ENCODE peak calls at places on chromosomes 5 and 9, in nine cellular contexts. E is GM12865; C is activated CD4-positive, alpha-beta memory T cell treated with anti-CD3 and anti-CD28 coated beads, Interleukin-2, amount 10 ng/mL, durations not matched to agents 7 days and 5 days; W is ELR; L is A549; I is stimulated activated CD4-positive, alpha-beta T cell treated with anti-CD3 and anti-CD28 coated beads, Interleukin-1b, Interleukin-23, amount 100 ng/mL, for 1 hour; M is prostate gland; N is PC-9; Q is NCI-H1694. Y is an unnamed sample.
A peak's percentile ranks its signal among the peaks of the same experiment; 100 is the strongest.

GRCh38 chr5:57232293-57233033 is 58.6 kb downstream of the GPBP1 start:
- DNase-seq in E (no peak), C (no peak), W (peak; percentile 12), L (no peak), I (no peak), M (no peak), N (no peak), Q (no peak), Y (peak; percentile 11)

GRCh38 chr9:119963798-119964372 is 594.6 kb upstream of the BRINP1 start:
- DNase-seq in E (no peak), C (no peak), W (peak; percentile 80), L (peak; percentile 45), I (no peak), M (no peak), N (peak; percentile 52), Q (no peak), Y (no peak)

GRCh38 chr5:98259595-98259994 is 513.9 kb upstream of the RGMB start:
- DNase-seq in E (no peak), C (no peak), W (no peak), L (no peak), I (no peak), M (no peak), N (no peak), Q (no peak), Y (no peak)

GRCh38 chr9:6014668-6015270 is 655 bp downstream of the RANBP6 start:
- DNase-seq in E (no peak), C (peak; percentile 24), W (peak; percentile 86), L (peak; percentile 37), I (no peak), M (no peak), N (peak; percentile 80), Q (no peak), Y (no peak)

GRCh38 chr5:146213210-146213838 is 9.9 kb downstream of the RBM27 start:
- DNase-seq in E (no peak), C (no peak), W (no peak), L (no peak), I (no peak), M (no peak), N (no peak), Q (no peak), Y (no peak)

GRCh38 chr9:121222524-121223171 is 21.0 kb upstream of the RAB14 start:
- DNase-seq in E (no peak), C (no peak), W (peak; percentile 83), L (no peak), I (no peak), M (no peak), N (no peak), Q (peak; percentile 65), Y (no peak)

GRCh38 chr9:133573791-133574515 is 35.2 kb downstream of the FAM163B start:
- DNase-seq in E (no peak), C (no peak), W (no peak), L (no peak), I (no peak), M (no peak), N (no peak), Q (no peak), Y (no peak)

GRCh38 chr5:134003064-134003956 is 1.5 kb downstream of the VDAC1 start:
- DNase-seq in E (no peak), C (peak; percentile 25), W (peak; percentile 34), L (no peak), I (peak; percentile 20), M (no peak), N (no peak), Q (no peak), Y (no peak)

GRCh38 chr9:129486496-129487306 is 134.2 kb downstream of the C9orf50 start:
- DNase-seq in E (no peak), C (no peak), W (peak; percentile 52), L (no peak), I (no peak), M (peak; percentile 72), N (peak; percentile 61), Q (no peak), Y (peak; percentile 87)

GRCh38 chr5:473344-474192 is 30.6 kb downstream of the EXOC3 start:
- DNase-seq in E (peak; percentile 41), C (peak; percentile 37), W (peak; percentile 66), L (peak; percentile 35), I (no peak), M (no peak), N (peak; percentile 61), Q (no peak), Y (no peak)

Y was measured in LNCaP clone FGC.